ENCODE peak calls at places on chromosomes 13 and 19, in eight cellular contexts. N, K, V, Y, G, S, O and J are unnamed samples.
A peak's percentile ranks its signal among the peaks of the same experiment; 100 is the strongest.

GRCh38 chr19:18457478-18458331 is 19.8 kb upstream of the ISYNA1 start:
- DNase-seq in N (no peak), K (no peak), V (no peak), Y (no peak), G (no peak), S (no peak), O (no peak), J (no peak)

GRCh38 chr19:54523403-54523802 is 20.8 kb downstream of the LAIR2 start:
- DNase-seq in N (no peak), K (peak; percentile 39), V (peak; percentile 31), Y (no peak), G (peak; percentile 4), S (no peak), O (no peak), J (peak; percentile 57)

GRCh38 chr13:60590775-60591174 is 193.8 kb downstream of the TDRD3 start:
- DNase-seq in N (no peak), K (no peak), V (no peak), Y (no peak), G (peak; percentile 75), S (no peak), O (no peak), J (no peak)

GRCh38 chr19:46429999-46430398 is 1.3 kb upstream of the PNMA8C start:
- DNase-seq in N (no peak), K (no peak), V (no peak), Y (no peak), G (no peak), S (no peak), O (peak; percentile 51), J (no peak)

GRCh38 chr19:13974073-13974472 is 21.8 kb downstream of the DCAF15 start:
- DNase-seq in N (no peak), K (no peak), V (no peak), Y (no peak), G (no peak), S (peak; percentile 31), O (peak; percentile 84), J (peak; percentile 96)

GRCh38 chr19:44869728-44870470 is 21.2 kb upstream of the TOMM40 start:
- DNase-seq in N (no peak), K (peak; percentile 84), V (no peak), Y (no peak), G (peak; percentile 95), S (peak; percentile 39), O (no peak), J (no peak)

GRCh38 chr13:74104661-74105275 is 29.4 kb downstream of the KLF12 start:
- DNase-seq in N (no peak), K (no peak), V (no peak), Y (no peak), G (no peak), S (no peak), O (no peak), J (no peak)

GRCh38 chr19:51181913-51182419 is 39.9 kb downstream of the SIGLEC7 start:
- DNase-seq in N (no peak), K (no peak), V (no peak), Y (no peak), G (no peak), S (peak; percentile 93), O (no peak), J (no peak)

GRCh38 chr13:21986602-21987001 is 315.7 kb downstream of the FGF9 start:
- DNase-seq in N (peak; percentile 75), K (peak; percentile 23), V (peak; percentile 76), Y (no peak), G (no peak), S (peak; percentile 76), O (no peak), J (no peak)

GRCh38 chr13:102261809-102262208 is 140.0 kb downstream of the FGF14 start:
- DNase-seq in N (no peak), K (no peak), V (no peak), Y (no peak), G (no peak), S (no peak), O (no peak), J (no peak)

GRCh38 chr13:50119593-50119992 is 104.3 kb downstream of the KCNRG start:
- DNase-seq in N (no peak), K (peak; percentile 53), V (no peak), Y (no peak), G (no peak), S (no peak), O (no peak), J (no peak)

GRCh38 chr13:73198888-73199497 is 140.2 kb downstream of the KLF5 start:
- DNase-seq in N (no peak), K (no peak), V (no peak), Y (no peak), G (peak; percentile 16), S (no peak), O (no peak), J (no peak)

GRCh38 chr13:99206226-99206625 is 5.6 kb downstream of the UBAC2 start:
- DNase-seq in N (no peak), K (no peak), V (no peak), Y (no peak), G (no peak), S (no peak), O (no peak), J (no peak)

GRCh38 chr19:13150919-13151604 is 851 bp downstream of the IER2 start:
- DNase-seq in N (peak; percentile 47), K (no peak), V (peak; percentile 60), Y (no peak), G (no peak), S (peak; percentile 30), O (peak; percentile 34), J (no peak)

GRCh38 chr19:6725513-6726231 is 5.2 kb upstream of the C3 start:
- DNase-seq in N (no peak), K (no peak), V (no peak), Y (no peak), G (no peak), S (no peak), O (no peak), J (no peak)

GRCh38 chr19:51724543-51724942 is 752 bp upstream of the HAS1 start:
- DNase-seq in N (peak; percentile 43), K (no peak), V (no peak), Y (no peak), G (no peak), S (peak; percentile 33), O (no peak), J (no peak)

GRCh38 chr13:48976677-48977625 is 1.2 kb downstream of the FNDC3A start:
- DNase-seq in N (no peak), K (no peak), V (no peak), Y (no peak), G (no peak), S (peak; percentile 75), O (peak; percentile 19), J (no peak)

DNA sequence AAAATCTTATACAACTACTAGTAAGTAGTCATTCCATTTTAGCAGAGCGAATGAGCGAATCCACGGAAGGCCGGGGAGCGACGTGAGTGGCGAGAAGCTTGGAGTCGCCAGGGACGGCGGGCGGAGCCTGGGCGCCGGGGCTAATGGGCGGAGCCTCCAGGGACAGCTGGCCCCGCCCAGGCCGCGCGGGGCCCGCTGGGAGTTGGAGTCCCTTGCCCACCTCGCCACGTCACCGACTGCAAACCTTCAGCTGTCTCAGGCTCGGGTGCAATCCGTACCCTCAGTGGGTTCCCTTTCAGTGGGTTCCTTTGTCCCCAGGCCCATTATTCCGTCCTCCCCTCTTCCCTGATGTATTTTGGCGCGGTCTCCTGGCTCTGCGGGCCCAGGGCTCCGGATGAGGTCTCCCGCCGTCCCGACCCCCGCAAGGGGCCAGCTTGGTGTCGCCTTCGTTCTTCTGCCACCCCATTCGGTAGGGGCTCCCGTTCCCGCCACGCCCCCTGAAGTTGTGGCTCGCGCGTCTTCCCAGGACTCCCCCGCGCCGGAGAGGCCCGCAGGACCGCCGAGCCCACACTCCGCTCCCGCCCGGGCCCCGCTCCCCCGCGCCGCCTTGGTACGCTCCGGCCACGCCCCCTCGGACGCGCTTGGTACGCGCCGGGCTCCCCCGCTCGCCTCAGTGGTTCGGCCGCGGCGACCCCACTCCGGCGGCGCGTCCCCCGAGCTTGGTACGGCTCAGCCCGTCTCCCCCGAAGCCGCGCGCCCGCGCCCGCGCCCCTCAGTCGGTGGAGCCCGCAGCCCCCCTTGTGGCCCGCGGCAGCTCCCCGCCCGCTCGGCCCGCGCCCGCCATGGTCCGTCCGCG is at the start of gene PTOV1:
- DNase-seq in N (peak; percentile 92), K (peak; percentile 91), V (peak; percentile 92), Y (peak; percentile 92), G (peak; percentile 86), S (peak; percentile 95), O (peak; percentile 97), J (peak; percentile 92)
- H3K27ac ChIP-seq in N (peak within 1 kb of the TSS; percentile 99), K (peak within 1 kb of the TSS; percentile 94), V (peak within 1 kb of the TSS; percentile 100), Y (peak within 1 kb of the TSS; percentile 90), G (peak within 1 kb of the TSS; percentile 95), S (peak within 1 kb of the TSS; percentile 97), O (peak within 1 kb of the TSS; percentile 87), J (peak within 1 kb of the TSS; percentile 97)

DNA sequence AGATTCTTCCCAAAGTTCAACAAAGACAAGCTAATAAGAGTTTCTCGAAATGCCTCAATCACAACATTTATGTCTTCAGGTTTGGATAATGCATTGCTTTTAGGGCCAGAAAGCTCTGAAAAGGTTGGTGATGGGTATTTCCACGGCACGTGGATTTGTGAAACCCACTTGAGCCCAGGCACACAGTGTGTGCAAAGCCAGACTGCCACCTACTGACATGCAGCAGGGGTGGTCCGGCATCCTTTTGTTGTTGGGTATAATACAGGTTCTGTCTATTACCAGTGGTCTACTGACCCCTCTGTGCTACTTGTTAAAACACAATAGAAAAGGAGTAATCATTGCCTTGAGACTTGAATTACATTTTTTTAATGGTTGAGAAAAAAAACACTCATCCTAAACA is 225.6 kb downstream of the RAP2A start:
- DNase-seq in N (no peak), K (peak; percentile 21), V (no peak), Y (no peak), G (peak; percentile 5), S (peak; percentile 18), O (no peak), J (no peak)
- TF ChIP-seq CTCF in N (peak; percentile 63), K (peak; percentile 41), V (no peak), Y (peak; percentile 18), G (peak; percentile 29), S (no peak), O (peak; percentile 23), J (no peak)

GRCh38 chr19:15201374-15202023 is 704 bp upstream of the NOTCH3 start:
- DNase-seq in N (no peak), K (no peak), V (no peak), Y (no peak), G (no peak), S (no peak), O (no peak), J (no peak)

GRCh38 chr19:15198006-15198356 is 2.8 kb downstream of the NOTCH3 start:
- DNase-seq in N (no peak), K (no peak), V (no peak), Y (no peak), G (no peak), S (no peak), O (no peak), J (no peak)

GRCh38 chr19:15199219-15199651 is 1.6 kb downstream of the NOTCH3 start:
- DNase-seq in N (no peak), K (no peak), V (no peak), Y (no peak), G (no peak), S (no peak), O (no peak), J (no peak)

GRCh38 chr19:15200575-15201364 is at the start of gene NOTCH3:
- DNase-seq in N (no peak), K (no peak), V (no peak), Y (peak; percentile 33), G (no peak), S (no peak), O (no peak), J (no peak)

GRCh38 chr19:15199652-15200574 is 882 bp downstream of the NOTCH3 start:
- DNase-seq in N (no peak), K (peak; percentile 16), V (no peak), Y (peak; percentile 46), G (peak; percentile 37), S (peak; percentile 57), O (no peak), J (no peak)
- H3K27ac ChIP-seq in N (peak overlapping the region; percentile 83), K (peak overlapping the region; percentile 30), V (peak overlapping the region; percentile 86), Y (peak overlapping the region; percentile 75), G (peak overlapping the region; percentile 27), S (peak overlapping the region; percentile 59), O (no peak overlapping the region), J (peak overlapping the region; percentile 92)

GRCh38 chr19:32041681-32042292 is 303.6 kb upstream of the ZNF507 start:
- DNase-seq in N (peak; percentile 27), K (peak; percentile 31), V (peak; percentile 46), Y (no peak), G (peak; percentile 21), S (peak; percentile 75), O (peak; percentile 1), J (peak; percentile 36)
- TF ChIP-seq CTCF in N (peak; percentile 78), K (peak; percentile 76), V (peak; percentile 87), Y (peak; percentile 36), G (peak; percentile 88), S (peak; percentile 78), O (peak; percentile 70), J (peak; percentile 66)